ENCODE peak calls at places on chromosomes 11 and 22, in five cellular contexts. A is thoracic aorta, E is GM23248, O is mammary epithelial cell, Q is astrocyte. K is an unnamed sample. For H3K36me3, the result is how much of the 10 kb centered on the place peaks cover.

GRCh38 chr22:38655532-38656255 is 498 bp downstream of the FAM227A start:
- DNase-seq in A (no peak), E (peak), O (no peak), Q (no peak), K (no peak)

GRCh38 chr22:37897805-37898204 is 8.3 kb upstream of the MICALL1 start:
- DNase-seq in A (no peak), E (no peak), O (no peak), Q (no peak), K (no peak)

GRCh38 chr11:125167292-125167953 is 2.9 kb downstream of the PKNOX2 start:
- DNase-seq in A (no peak), E (no peak), O (no peak), Q (no peak), K (no peak)

GRCh38 chr11:19018901-19019300 is 41.6 kb downstream of the MRGPRX2 start:
- DNase-seq in A (no peak), E (no peak), O (peak), Q (no peak), K (no peak)

GRCh38 chr11:11587122-11587521 is 34.7 kb downstream of the GALNT18 start:
- DNase-seq in A (no peak), E (no peak), O (no peak), Q (peak), K (no peak)

GRCh38 chr11:23359297-23359696 is 499.0 kb upstream of the CCDC179 start:
- DNase-seq in A (no peak), E (peak), O (peak), Q (peak), K (no peak)

GRCh38 chr11:7533199-7534029 is 19.6 kb downstream of the PPFIBP2 start:
- DNase-seq in A (no peak), E (no peak), O (no peak), Q (no peak), K (no peak)

GRCh38 chr11:76543006-76543703 is 98.3 kb downstream of the EMSY start:
- DNase-seq in A (no peak), E (peak), O (peak), Q (no peak), K (no peak)

GRCh38 chr11:79098096-79098495 is 342.7 kb downstream of the TENM4 start:
- DNase-seq in A (no peak), E (no peak), O (no peak), Q (no peak), K (no peak)

GRCh38 chr11:24890426-24890825 is 393.6 kb downstream of the LUZP2 start:
- DNase-seq in A (no peak), E (no peak), O (no peak), Q (no peak), K (no peak)

GRCh38 chr11:85815186-85815911 is 4.4 kb upstream of the SYTL2 start:
- DNase-seq in A (no peak), E (peak), O (peak), Q (peak), K (no peak)

GRCh38 chr11:112968988-112969714 is 7.9 kb downstream of the NCAM1 start:
- DNase-seq in A (no peak), E (peak), O (no peak), Q (peak), K (no peak)

GRCh38 chr11:6629892-6630631 is 10.8 kb upstream of the TPP1 start:
- DNase-seq in A (no peak), E (no peak), O (no peak), Q (no peak), K (no peak)

GRCh38 chr22:47250995-47251765 is 488.7 kb downstream of the TBC1D22A start:
- DNase-seq in A (no peak), E (no peak), O (no peak), Q (no peak), K (no peak)

GRCh38 chr11:133064152-133064877 is 468.0 kb downstream of the OPCML start:
- DNase-seq in A (no peak), E (peak), O (peak), Q (peak), K (no peak)

GRCh38 chr22:37563153-37564081 is 3.1 kb downstream of the CDC42EP1 start:
- DNase-seq in A (peak), E (peak), O (peak), Q (peak), K (peak)

GRCh38 chr11:111623527-111624030 is 21.3 kb downstream of the SIK2 start:
- DNase-seq in A (no peak), E (no peak), O (peak), Q (no peak), K (no peak)

GRCh38 chr11:111624602-111625001 is 22.4 kb downstream of the SIK2 start:
- DNase-seq in A (no peak), E (no peak), O (no peak), Q (no peak), K (no peak)

GRCh38 chr11:111620518-111620917 is 18.3 kb downstream of the SIK2 start:
- DNase-seq in A (no peak), E (no peak), O (no peak), Q (no peak), K (no peak)
- H3K36me3 ChIP-seq in A (under half), E (under half), O (under half), Q (under half), K (under half)

GRCh38 chr11:107562647-107563208 is 2.8 kb downstream of the ALKBH8 start:
- DNase-seq in A (no peak), E (peak), O (peak), Q (peak), K (no peak)

GRCh38 chr11:107561688-107562087 is 3.8 kb downstream of the ALKBH8 start:
- DNase-seq in A (no peak), E (peak), O (peak), Q (peak), K (no peak)

GRCh38 chr11:107564877-107565218 is 687 bp downstream of the ALKBH8 start:
- DNase-seq in A (no peak), E (no peak), O (no peak), Q (no peak), K (no peak)

GRCh38 chr11:107565219-107565937 is at the start of gene ALKBH8:
- DNase-seq in A (peak), E (peak), O (peak), Q (peak), K (peak)

DNA sequence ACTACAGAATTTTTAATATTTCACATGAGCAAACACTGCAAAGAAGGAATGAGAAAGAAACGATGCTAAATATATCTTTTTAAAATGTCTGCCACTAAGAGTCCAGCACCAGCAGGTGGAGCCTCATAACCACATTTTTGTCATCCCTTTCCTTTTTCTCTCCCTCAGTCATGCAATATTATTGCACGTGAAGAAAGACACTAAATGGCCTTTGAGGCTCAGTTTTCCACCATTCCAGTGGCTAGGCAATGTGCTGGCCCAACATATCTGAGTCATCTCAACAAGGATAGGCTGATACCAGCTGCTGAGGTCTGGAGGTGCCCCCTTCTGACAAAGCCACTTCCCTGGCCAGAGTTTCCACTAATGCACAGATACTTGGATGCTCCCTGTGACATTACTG is 1.8 kb downstream of the ALKBH8 start:
- DNase-seq in A (no peak), E (peak), O (peak), Q (peak), K (no peak)
- H3K4me3 ChIP-seq in A (peak), E (peak), O (no peak), Q (no peak), K (peak)

GRCh38 chr22:20542736-20543135 is 35.3 kb downstream of the MED15 start:
- DNase-seq in A (no peak), E (peak), O (no peak), Q (no peak), K (no peak)
- H3K36me3 ChIP-seq in A (under half), E (under half), O (under half), Q (under half), K (under half)

GRCh38 chr22:17376950-17377349 is 7.7 kb downstream of the CECR2 start:
- DNase-seq in A (no peak), E (no peak), O (no peak), Q (no peak), K (no peak)

GRCh38 chr22:17381237-17381913 is 12.1 kb downstream of the CECR2 start:
- DNase-seq in A (no peak), E (no peak), O (no peak), Q (no peak), K (no peak)

GRCh38 chr22:17379939-17380710 is 10.9 kb downstream of the CECR2 start:
- DNase-seq in A (no peak), E (no peak), O (no peak), Q (no peak), K (no peak)

GRCh38 chr22:17384612-17385345 is 15.5 kb downstream of the CECR2 start:
- DNase-seq in A (no peak), E (no peak), O (no peak), Q (no peak), K (no peak)

DNA sequence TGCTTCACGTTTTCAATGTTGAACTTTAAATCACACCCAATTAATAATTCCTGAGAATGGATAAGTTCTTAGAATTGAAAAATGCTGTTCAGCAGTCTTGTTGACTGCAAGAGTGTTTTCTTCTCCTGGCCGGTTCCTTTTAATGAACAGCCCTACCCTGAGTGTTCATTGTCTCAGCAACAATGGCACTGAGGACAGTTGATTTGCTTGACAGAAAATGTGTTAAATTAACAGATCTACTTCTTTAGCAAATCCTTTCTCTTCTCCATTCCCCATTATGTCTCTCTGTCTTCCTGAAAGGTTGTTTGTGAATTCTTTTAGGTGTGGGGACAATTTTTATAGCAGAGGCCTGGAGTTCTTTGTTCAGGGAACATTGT is 11.4 kb downstream of the CECR2 start:
- DNase-seq in A (no peak), E (no peak), O (no peak), Q (no peak), K (no peak)
- H3K4me3 ChIP-seq in A (no peak), E (no peak), O (no peak), Q (no peak), K (no peak)

GRCh38 chr22:20128619-20128901 is 3.0 kb upstream of the ZDHHC8 start:
- DNase-seq in A (no peak), E (no peak), O (no peak), Q (no peak), K (no peak)

GRCh38 chr22:20128902-20129746 is 2.5 kb upstream of the ZDHHC8 start:
- DNase-seq in A (no peak), E (peak), O (no peak), Q (no peak), K (no peak)

GRCh38 chr22:20126284-20127029 is 5.1 kb upstream of the ZDHHC8 start:
- DNase-seq in A (no peak), E (no peak), O (no peak), Q (no peak), K (no peak)

GRCh38 chr22:20127869-20128618 is 3.6 kb upstream of the ZDHHC8 start:
- DNase-seq in A (no peak), E (no peak), O (no peak), Q (no peak), K (no peak)

DNA sequence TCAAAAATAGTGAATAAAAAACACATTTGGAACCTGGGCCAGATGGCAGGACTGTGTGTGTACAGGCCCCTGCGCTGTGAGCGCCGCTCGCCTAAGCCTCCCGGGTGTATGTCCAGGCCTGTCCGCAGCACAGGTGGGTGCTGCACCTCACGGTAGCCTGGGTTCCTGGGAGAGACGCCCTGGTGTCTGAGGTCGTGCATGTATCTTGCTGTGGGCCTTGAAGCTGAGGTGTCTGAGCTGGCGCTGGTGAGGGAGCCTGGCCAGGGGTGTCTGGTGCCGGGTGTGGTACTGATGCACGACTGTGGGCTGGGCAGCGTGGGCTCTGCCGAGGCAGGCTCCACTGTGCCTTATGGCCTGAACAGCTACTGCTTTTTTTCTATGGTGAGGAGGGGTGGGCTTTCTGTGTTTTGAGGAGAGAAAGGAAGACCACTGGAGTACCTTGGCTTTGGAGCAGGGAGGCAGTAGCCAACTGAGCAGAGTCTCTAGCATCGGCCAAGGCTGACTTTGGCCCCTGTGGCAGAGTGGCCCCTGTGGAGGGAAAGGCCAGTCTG is 4.2 kb upstream of the ZDHHC8 start:
- DNase-seq in A (no peak), E (no peak), O (no peak), Q (no peak), K (no peak)
- H3K36me3 ChIP-seq in A (under half), E (under half), O (under half), Q (under half), K (under half)

GRCh38 chr11:62505784-62506145 is 40.8 kb downstream of the AHNAK start:
- DNase-seq in A (no peak), E (peak), O (no peak), Q (no peak), K (peak)
- H3K4me3 ChIP-seq in A (peak), E (peak), O (no peak), Q (no peak), K (peak)

DNA sequence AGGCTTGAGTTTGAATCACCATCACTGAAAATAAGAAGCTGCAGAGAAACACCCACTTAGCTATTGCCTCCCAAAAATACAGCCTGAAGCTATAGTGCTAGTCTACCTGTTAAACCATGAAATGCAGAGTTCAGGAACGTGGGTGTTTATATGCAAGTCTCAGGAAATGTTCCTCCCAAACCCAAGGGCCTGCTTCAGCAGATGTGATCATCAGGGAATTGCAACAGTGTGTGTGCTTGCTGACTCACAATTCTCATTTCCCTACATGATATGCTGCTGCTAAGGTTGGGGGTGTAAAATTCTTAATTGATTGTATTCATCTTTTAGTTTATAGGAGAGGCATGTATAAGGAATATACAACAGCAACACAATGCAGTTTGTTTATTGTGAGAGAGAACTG is 49.6 kb downstream of the NUP98 start:
- DNase-seq in A (no peak), E (peak), O (peak), Q (peak), K (no peak)
- H3K36me3 ChIP-seq in A (under half), E (under half), O (under half), Q (under half), K (half or more)

GRCh38 chr11:122556605-122557004 is 98.9 kb upstream of the UBASH3B start:
- DNase-seq in A (no peak), E (peak), O (no peak), Q (no peak), K (no peak)
- H3K4me3 ChIP-seq in A (peak), E (peak), O (no peak), Q (no peak), K (peak)

DNA sequence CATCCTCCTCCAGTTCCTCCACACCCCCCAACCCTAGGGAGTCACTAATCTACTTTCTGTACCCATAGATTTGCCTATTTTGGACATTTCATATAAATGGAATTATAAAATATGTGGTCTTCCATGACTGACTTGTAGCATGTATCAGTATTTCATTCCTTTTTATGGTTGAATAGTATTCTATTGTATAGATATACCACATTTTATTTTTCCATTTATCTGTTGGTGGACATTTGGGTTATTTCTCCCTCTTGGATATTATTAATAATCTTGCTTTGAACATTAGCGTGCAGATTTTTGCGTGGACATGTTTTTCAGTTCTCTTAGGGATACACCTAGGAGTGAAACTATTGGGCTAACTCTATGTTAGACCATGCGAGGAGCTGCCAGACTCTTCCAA is 23.4 kb downstream of the NAT10 start:
- DNase-seq in A (no peak), E (no peak), O (no peak), Q (no peak), K (no peak)
- H3K36me3 ChIP-seq in A (under half), E (half or more), O (half or more), Q (half or more), K (half or more)